ENCODE peak calls at places on chromosome 2, in six cellular contexts. One of them, this sample, is unnamed. For H3K9me3, the result is how much of the 10 kb centered on the place peaks cover.

GRCh38 chr2:233831861-233832260 is 22.5 kb downstream of the HJURP start:
- DNase-seq in PC-9: no peak
- DNase-seq in A549: no peak
- DNase-seq in HCT116: no peak
- DNase-seq in fibroblast of lung: no peak
- DNase-seq in neuronal stem cell: no peak
- DNase-seq in this sample: no peak

GRCh38 chr2:70425682-70426301 is 123.9 kb upstream of the FAM136A start:
- DNase-seq in PC-9: peak
- DNase-seq in A549: no peak
- DNase-seq in HCT116: no peak
- DNase-seq in fibroblast of lung: no peak
- DNase-seq in neuronal stem cell: no peak
- DNase-seq in this sample: no peak

GRCh38 chr2:18719978-18720775 is 130.8 kb upstream of the NT5C1B start:
- DNase-seq in PC-9: peak
- DNase-seq in A549: peak
- DNase-seq in HCT116: no peak
- DNase-seq in fibroblast of lung: peak
- DNase-seq in neuronal stem cell: no peak
- DNase-seq in this sample: no peak

GRCh38 chr2:236633764-236634163 is 64.1 kb downstream of the ACKR3 start:
- DNase-seq in PC-9: no peak
- DNase-seq in A549: no peak
- DNase-seq in HCT116: no peak
- DNase-seq in fibroblast of lung: no peak
- DNase-seq in neuronal stem cell: no peak
- DNase-seq in this sample: no peak

GRCh38 chr2:9004338-9005204 is 1.1 kb upstream of the MBOAT2 start:
- DNase-seq in PC-9: peak
- DNase-seq in A549: peak
- DNase-seq in HCT116: no peak
- DNase-seq in fibroblast of lung: peak
- DNase-seq in neuronal stem cell: no peak
- DNase-seq in this sample: no peak

GRCh38 chr2:153179808-153180207 is 298.8 kb downstream of the RPRM start:
- DNase-seq in PC-9: no peak
- DNase-seq in A549: no peak
- DNase-seq in HCT116: no peak
- DNase-seq in fibroblast of lung: no peak
- DNase-seq in neuronal stem cell: no peak
- DNase-seq in this sample: no peak

GRCh38 chr2:109180786-109181185 is 51.8 kb downstream of the SH3RF3 start:
- DNase-seq in PC-9: no peak
- DNase-seq in A549: no peak
- DNase-seq in HCT116: no peak
- DNase-seq in fibroblast of lung: peak
- DNase-seq in neuronal stem cell: no peak
- DNase-seq in this sample: no peak

GRCh38 chr2:95007822-95008221 is 17.7 kb upstream of the MAL start:
- DNase-seq in PC-9: no peak
- DNase-seq in A549: no peak
- DNase-seq in HCT116: no peak
- DNase-seq in fibroblast of lung: no peak
- DNase-seq in neuronal stem cell: no peak
- DNase-seq in this sample: no peak

GRCh38 chr2:205188516-205189138 is 493.7 kb upstream of the NRP2 start:
- DNase-seq in PC-9: no peak
- DNase-seq in A549: no peak
- DNase-seq in HCT116: no peak
- DNase-seq in fibroblast of lung: peak
- DNase-seq in neuronal stem cell: peak
- DNase-seq in this sample: no peak

GRCh38 chr2:10592652-10593051 is 97.1 kb downstream of the NOL10 start:
- DNase-seq in PC-9: no peak
- DNase-seq in A549: no peak
- DNase-seq in HCT116: no peak
- DNase-seq in fibroblast of lung: no peak
- DNase-seq in neuronal stem cell: no peak
- DNase-seq in this sample: no peak

GRCh38 chr2:219689676-219690628 is 62.5 kb downstream of the SLC4A3 start:
- DNase-seq in PC-9: peak
- DNase-seq in A549: peak
- DNase-seq in HCT116: no peak
- DNase-seq in fibroblast of lung: peak
- DNase-seq in neuronal stem cell: peak
- DNase-seq in this sample: peak

GRCh38 chr2:58856100-58856499 is 615.0 kb upstream of the FANCL start:
- DNase-seq in PC-9: no peak
- DNase-seq in A549: no peak
- DNase-seq in HCT116: no peak
- DNase-seq in fibroblast of lung: no peak
- DNase-seq in neuronal stem cell: no peak
- DNase-seq in this sample: no peak

GRCh38 chr2:144071461-144071860 is 448.5 kb downstream of the ZEB2 start:
- DNase-seq in PC-9: no peak
- DNase-seq in A549: no peak
- DNase-seq in HCT116: no peak
- DNase-seq in fibroblast of lung: no peak
- DNase-seq in neuronal stem cell: no peak
- DNase-seq in this sample: no peak

GRCh38 chr2:4454907-4455306 is 751.5 kb downstream of the DCDC2C start:
- DNase-seq in PC-9: no peak
- DNase-seq in A549: no peak
- DNase-seq in HCT116: no peak
- DNase-seq in fibroblast of lung: no peak
- DNase-seq in neuronal stem cell: no peak
- DNase-seq in this sample: no peak

GRCh38 chr2:62812921-62813825 is 107.7 kb downstream of the EHBP1 start:
- DNase-seq in PC-9: no peak
- DNase-seq in A549: no peak
- DNase-seq in HCT116: no peak
- DNase-seq in fibroblast of lung: no peak
- DNase-seq in neuronal stem cell: no peak
- DNase-seq in this sample: no peak

GRCh38 chr2:53633441-53633840 is 134.2 kb upstream of the CHAC2 start:
- DNase-seq in PC-9: peak
- DNase-seq in A549: no peak
- DNase-seq in HCT116: no peak
- DNase-seq in fibroblast of lung: peak
- DNase-seq in neuronal stem cell: no peak
- DNase-seq in this sample: no peak

GRCh38 chr2:36438454-36438977 is 82.9 kb downstream of the CRIM1 start:
- DNase-seq in PC-9: no peak
- DNase-seq in A549: peak
- DNase-seq in HCT116: peak
- DNase-seq in fibroblast of lung: peak
- DNase-seq in neuronal stem cell: no peak
- DNase-seq in this sample: no peak

GRCh38 chr2:153478289-153479261 is at the start of gene RPRM:
- DNase-seq in PC-9: no peak
- DNase-seq in A549: peak
- DNase-seq in HCT116: peak
- DNase-seq in fibroblast of lung: peak
- DNase-seq in neuronal stem cell: peak
- DNase-seq in this sample: no peak

GRCh38 chr2:189876271-189876670 is 92.0 kb downstream of the PMS1 start:
- DNase-seq in PC-9: no peak
- DNase-seq in A549: no peak
- DNase-seq in HCT116: no peak
- DNase-seq in fibroblast of lung: no peak
- DNase-seq in neuronal stem cell: no peak
- DNase-seq in this sample: no peak

GRCh38 chr2:86470890-86471289 is 29.7 kb downstream of the KDM3A start:
- DNase-seq in PC-9: no peak
- DNase-seq in A549: no peak
- DNase-seq in HCT116: no peak
- DNase-seq in fibroblast of lung: no peak
- DNase-seq in neuronal stem cell: no peak
- DNase-seq in this sample: no peak

GRCh38 chr2:239954166-239955085 is 70.7 kb downstream of the NDUFA10 start:
- DNase-seq in PC-9: no peak
- DNase-seq in A549: no peak
- DNase-seq in HCT116: no peak
- DNase-seq in fibroblast of lung: peak
- DNase-seq in neuronal stem cell: no peak
- DNase-seq in this sample: no peak

GRCh38 chr2:72630767-72631166 is 195.1 kb downstream of the EXOC6B start:
- DNase-seq in PC-9: no peak
- DNase-seq in A549: no peak
- DNase-seq in HCT116: no peak
- DNase-seq in fibroblast of lung: no peak
- DNase-seq in neuronal stem cell: no peak
- DNase-seq in this sample: no peak

GRCh38 chr2:234483568-234484251 is 13.2 kb downstream of the ARL4C start:
- DNase-seq in PC-9: peak
- DNase-seq in A549: no peak
- DNase-seq in HCT116: no peak
- DNase-seq in fibroblast of lung: no peak
- DNase-seq in neuronal stem cell: no peak
- DNase-seq in this sample: peak

GRCh38 chr2:14256890-14257289 is 375.6 kb upstream of the LRATD1 start:
- DNase-seq in PC-9: no peak
- DNase-seq in A549: no peak
- DNase-seq in HCT116: no peak
- DNase-seq in fibroblast of lung: peak
- DNase-seq in neuronal stem cell: no peak
- DNase-seq in this sample: no peak

GRCh38 chr2:188813315-188813714 is 160.9 kb upstream of the COL3A1 start:
- DNase-seq in PC-9: no peak
- DNase-seq in A549: no peak
- DNase-seq in HCT116: no peak
- DNase-seq in fibroblast of lung: peak
- DNase-seq in neuronal stem cell: no peak
- DNase-seq in this sample: no peak

GRCh38 chr2:102826904-102827303 is 65.1 kb downstream of the TMEM182 start:
- DNase-seq in PC-9: no peak
- DNase-seq in A549: no peak
- DNase-seq in HCT116: no peak
- DNase-seq in fibroblast of lung: peak
- DNase-seq in neuronal stem cell: no peak
- DNase-seq in this sample: no peak

GRCh38 chr2:16012626-16013501 is 72.5 kb downstream of the MYCN start:
- DNase-seq in PC-9: peak
- DNase-seq in A549: no peak
- DNase-seq in HCT116: no peak
- DNase-seq in fibroblast of lung: no peak
- DNase-seq in neuronal stem cell: no peak
- DNase-seq in this sample: no peak

GRCh38 chr2:114754907-114755563 is 312.6 kb downstream of the DPP10 start:
- DNase-seq in PC-9: no peak
- DNase-seq in A549: no peak
- DNase-seq in HCT116: no peak
- DNase-seq in fibroblast of lung: no peak
- DNase-seq in neuronal stem cell: no peak
- DNase-seq in this sample: no peak

DNA sequence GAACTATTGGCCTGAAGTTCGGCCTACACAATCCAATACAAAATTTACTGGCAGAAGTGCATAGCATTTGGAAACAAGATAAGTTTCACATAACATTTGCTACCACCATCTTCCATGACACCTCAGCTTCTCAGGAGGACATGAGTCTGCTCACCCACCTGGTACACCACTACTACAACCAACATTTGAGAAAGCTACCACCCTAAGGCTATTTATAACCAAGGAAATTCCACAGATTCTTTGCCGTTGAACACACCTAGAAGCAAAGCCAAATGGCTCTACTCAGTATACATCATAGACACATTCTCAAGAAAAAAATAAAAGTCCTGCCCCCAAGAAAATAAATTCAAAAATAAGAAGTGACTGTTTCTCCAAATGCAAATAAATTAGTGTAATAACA is 145.3 kb downstream of the SPAG16 start:
- DNase-seq in PC-9: no peak
- DNase-seq in A549: no peak
- DNase-seq in HCT116: no peak
- DNase-seq in fibroblast of lung: peak
- DNase-seq in neuronal stem cell: no peak
- DNase-seq in this sample: no peak
- H3K9me3 ChIP-seq in PC-9: under half
- H3K9me3 ChIP-seq in A549: under half
- H3K9me3 ChIP-seq in HCT116: under half
- H3K9me3 ChIP-seq in fibroblast of lung: under half
- H3K9me3 ChIP-seq in neuronal stem cell: under half
- H3K9me3 ChIP-seq in this sample: under half

GRCh38 chr2:201220102-201220570 is 37.2 kb downstream of the CASP10 start:
- DNase-seq in PC-9: peak
- DNase-seq in A549: no peak
- DNase-seq in HCT116: no peak
- DNase-seq in fibroblast of lung: peak
- DNase-seq in neuronal stem cell: no peak
- DNase-seq in this sample: peak
- H3K4me2 ChIP-seq in PC-9: peak
- H3K4me2 ChIP-seq in A549: no peak
- H3K4me2 ChIP-seq in HCT116: no peak
- H3K4me2 ChIP-seq in fibroblast of lung: no peak
- H3K4me2 ChIP-seq in neuronal stem cell: no peak
- H3K4me2 ChIP-seq in this sample: no peak

GRCh38 chr2:217142649-217143266 is 282.9 kb upstream of the TNP1 start:
- DNase-seq in PC-9: peak
- DNase-seq in A549: no peak
- DNase-seq in HCT116: peak
- DNase-seq in fibroblast of lung: no peak
- DNase-seq in neuronal stem cell: no peak
- DNase-seq in this sample: peak

GRCh38 chr2:217138284-217138683 is 278.4 kb upstream of the TNP1 start:
- DNase-seq in PC-9: no peak
- DNase-seq in A549: no peak
- DNase-seq in HCT116: no peak
- DNase-seq in fibroblast of lung: no peak
- DNase-seq in neuronal stem cell: no peak
- DNase-seq in this sample: no peak
- H3K9me3 ChIP-seq in PC-9: under half
- H3K9me3 ChIP-seq in A549: under half
- H3K9me3 ChIP-seq in HCT116: under half
- H3K9me3 ChIP-seq in fibroblast of lung: under half
- H3K9me3 ChIP-seq in neuronal stem cell: under half
- H3K9me3 ChIP-seq in this sample: under half

GRCh38 chr2:69383178-69383812 is 3.7 kb downstream of the GFPT1 start:
- DNase-seq in PC-9: no peak
- DNase-seq in A549: no peak
- DNase-seq in HCT116: no peak
- DNase-seq in fibroblast of lung: no peak
- DNase-seq in neuronal stem cell: no peak
- DNase-seq in this sample: no peak

GRCh38 chr2:69386376-69386775 is 651 bp downstream of the GFPT1 start:
- DNase-seq in PC-9: no peak
- DNase-seq in A549: no peak
- DNase-seq in HCT116: no peak
- DNase-seq in fibroblast of lung: no peak
- DNase-seq in neuronal stem cell: no peak
- DNase-seq in this sample: no peak

GRCh38 chr2:69382547-69382946 is 4.5 kb downstream of the GFPT1 start:
- DNase-seq in PC-9: no peak
- DNase-seq in A549: no peak
- DNase-seq in HCT116: no peak
- DNase-seq in fibroblast of lung: no peak
- DNase-seq in neuronal stem cell: no peak
- DNase-seq in this sample: no peak

GRCh38 chr2:69385443-69386151 is 1.4 kb downstream of the GFPT1 start:
- DNase-seq in PC-9: no peak
- DNase-seq in A549: no peak
- DNase-seq in HCT116: peak
- DNase-seq in fibroblast of lung: no peak
- DNase-seq in neuronal stem cell: no peak
- DNase-seq in this sample: no peak

GRCh38 chr2:69384618-69385081 is 2.4 kb downstream of the GFPT1 start:
- DNase-seq in PC-9: no peak
- DNase-seq in A549: no peak
- DNase-seq in HCT116: no peak
- DNase-seq in fibroblast of lung: peak
- DNase-seq in neuronal stem cell: no peak
- DNase-seq in this sample: no peak
- H3K4me2 ChIP-seq in PC-9: peak
- H3K4me2 ChIP-seq in A549: peak
- H3K4me2 ChIP-seq in HCT116: no peak
- H3K4me2 ChIP-seq in fibroblast of lung: peak
- H3K4me2 ChIP-seq in neuronal stem cell: no peak
- H3K4me2 ChIP-seq in this sample: peak

This sample was measured in DND-41.